ENCODE peak calls at places on chromosomes 7 and 10, in five cellular contexts. One of them, this sample, is unnamed.

GRCh38 chr7:99707096-99707495 is 27.3 kb upstream of the CYP3A5 start:
- DNase-seq in trophoblast cell: no peak
- DNase-seq in H9: no peak
- DNase-seq in mesenchymal stem cell: peak
- DNase-seq in H1: no peak
- DNase-seq in this sample: no peak

GRCh38 chr7:974820-975681 is at the start of gene COX19:
- DNase-seq in trophoblast cell: peak
- DNase-seq in H9: peak
- DNase-seq in H1: peak
- DNase-seq in mesenchymal stem cell: peak
- DNase-seq in this sample: peak

GRCh38 chr10:100727808-100728207 is 17.6 kb upstream of the PAX2 start:
- DNase-seq in trophoblast cell: no peak
- DNase-seq in mesenchymal stem cell: no peak
- DNase-seq in H9: no peak
- DNase-seq in H1: no peak
- DNase-seq in this sample: no peak

GRCh38 chr10:91415816-91416215 is 5.7 kb downstream of the HECTD2 start:
- DNase-seq in H1: no peak
- DNase-seq in mesenchymal stem cell: peak
- DNase-seq in trophoblast cell: no peak
- DNase-seq in H9: no peak
- DNase-seq in this sample: no peak

GRCh38 chr10:28930520-28931495 is 253.5 kb downstream of the BAMBI start:
- DNase-seq in mesenchymal stem cell: no peak
- DNase-seq in H9: no peak
- DNase-seq in H1: no peak
- DNase-seq in trophoblast cell: no peak
- DNase-seq in this sample: no peak

GRCh38 chr7:378551-379455 is 88.8 kb downstream of the FOXL3 start:
- DNase-seq in H1: no peak
- DNase-seq in mesenchymal stem cell: no peak
- DNase-seq in trophoblast cell: no peak
- DNase-seq in H9: no peak
- DNase-seq in this sample: no peak

GRCh38 chr7:139687980-139688632 is 89.7 kb downstream of the HIPK2 start:
- DNase-seq in mesenchymal stem cell: peak
- DNase-seq in H9: peak
- DNase-seq in H1: no peak
- DNase-seq in trophoblast cell: peak
- DNase-seq in this sample: no peak

GRCh38 chr7:129468547-129468946 is 33.8 kb upstream of the SMKR1 start:
- DNase-seq in trophoblast cell: peak
- DNase-seq in mesenchymal stem cell: peak
- DNase-seq in H1: no peak
- DNase-seq in H9: no peak
- DNase-seq in this sample: no peak

GRCh38 chr10:112721080-112721698 is 228.9 kb upstream of the TCF7L2 start:
- DNase-seq in H9: no peak
- DNase-seq in trophoblast cell: peak
- DNase-seq in H1: no peak
- DNase-seq in mesenchymal stem cell: peak
- DNase-seq in this sample: no peak

GRCh38 chr7:2045559-2046405 is 187.0 kb downstream of the MAD1L1 start:
- DNase-seq in mesenchymal stem cell: no peak
- DNase-seq in H1: no peak
- DNase-seq in H9: no peak
- DNase-seq in trophoblast cell: no peak
- DNase-seq in this sample: no peak

GRCh38 chr7:57182031-57182430 is 49.8 kb upstream of the ZNF479 start:
- DNase-seq in trophoblast cell: no peak
- DNase-seq in H9: no peak
- DNase-seq in mesenchymal stem cell: no peak
- DNase-seq in H1: no peak
- DNase-seq in this sample: no peak

GRCh38 chr10:116120688-116121087 is 152.3 kb downstream of the GFRA1 start:
- DNase-seq in H1: peak
- DNase-seq in trophoblast cell: no peak
- DNase-seq in mesenchymal stem cell: no peak
- DNase-seq in H9: peak
- DNase-seq in this sample: no peak

GRCh38 chr7:412731-413356 is 106.8 kb downstream of the PDGFA start:
- DNase-seq in H9: no peak
- DNase-seq in H1: no peak
- DNase-seq in trophoblast cell: no peak
- DNase-seq in mesenchymal stem cell: no peak
- DNase-seq in this sample: no peak

GRCh38 chr10:1413823-1414222 is 323.5 kb downstream of the ADARB2 start:
- DNase-seq in H1: no peak
- DNase-seq in trophoblast cell: no peak
- DNase-seq in mesenchymal stem cell: no peak
- DNase-seq in H9: no peak
- DNase-seq in this sample: no peak

GRCh38 chr7:120395526-120396019 is 122.6 kb downstream of the KCND2 start:
- DNase-seq in trophoblast cell: no peak
- DNase-seq in H9: no peak
- DNase-seq in mesenchymal stem cell: no peak
- DNase-seq in H1: no peak
- DNase-seq in this sample: no peak

GRCh38 chr7:96327429-96327828 is 5.5 kb upstream of the SLC25A13 start:
- DNase-seq in trophoblast cell: no peak
- DNase-seq in H1: no peak
- DNase-seq in mesenchymal stem cell: no peak
- DNase-seq in H9: no peak
- DNase-seq in this sample: no peak

GRCh38 chr7:3636131-3636860 is 335.2 kb downstream of the SDK1 start:
- DNase-seq in H1: no peak
- DNase-seq in trophoblast cell: no peak
- DNase-seq in mesenchymal stem cell: no peak
- DNase-seq in H9: no peak
- DNase-seq in this sample: no peak
- H2BK12ac ChIP-seq in H1: no peak
- H2BK12ac ChIP-seq in trophoblast cell: no peak
- H2BK12ac ChIP-seq in mesenchymal stem cell: no peak
- H2BK12ac ChIP-seq in H9: no peak
- H2BK12ac ChIP-seq in this sample: no peak

DNA sequence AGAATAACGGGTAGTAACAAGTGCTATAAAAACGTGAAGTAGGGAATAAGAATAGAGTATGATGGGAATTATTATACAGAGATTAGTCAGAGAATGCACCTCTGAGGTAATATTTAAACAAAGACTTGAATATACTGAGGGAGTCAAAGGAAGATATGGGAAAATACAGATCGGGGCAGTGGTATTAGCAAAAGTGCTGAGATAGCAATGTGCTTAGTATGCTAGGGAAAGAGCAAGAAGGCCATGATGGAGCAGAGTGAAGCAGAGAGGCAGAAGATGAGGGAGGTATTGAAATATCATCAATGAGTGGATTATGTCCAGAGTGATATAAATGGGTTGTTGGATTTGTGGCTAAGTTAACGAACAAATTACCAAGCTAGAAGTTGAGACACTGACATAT is 96.5 kb upstream of the GPR22 start:
- DNase-seq in trophoblast cell: no peak
- DNase-seq in mesenchymal stem cell: no peak
- DNase-seq in H1: no peak
- DNase-seq in H9: no peak
- DNase-seq in this sample: no peak
- H2BK12ac ChIP-seq in trophoblast cell: no peak
- H2BK12ac ChIP-seq in mesenchymal stem cell: no peak
- H2BK12ac ChIP-seq in H1: no peak
- H2BK12ac ChIP-seq in H9: no peak
- H2BK12ac ChIP-seq in this sample: no peak

GRCh38 chr10:111137012-111137411 is 60.2 kb downstream of the ADRA2A start:
- DNase-seq in mesenchymal stem cell: no peak
- DNase-seq in H9: peak
- DNase-seq in H1: peak
- DNase-seq in trophoblast cell: no peak
- DNase-seq in this sample: peak

GRCh38 chr10:111137587-111137986 is 60.8 kb downstream of the ADRA2A start:
- DNase-seq in trophoblast cell: no peak
- DNase-seq in H9: peak
- DNase-seq in mesenchymal stem cell: no peak
- DNase-seq in H1: no peak
- DNase-seq in this sample: no peak

GRCh38 chr10:111146025-111146640 is 69.3 kb downstream of the ADRA2A start:
- DNase-seq in mesenchymal stem cell: no peak
- DNase-seq in H9: no peak
- DNase-seq in trophoblast cell: no peak
- DNase-seq in H1: no peak
- DNase-seq in this sample: no peak

GRCh38 chr10:111139567-111139966 is 62.7 kb downstream of the ADRA2A start:
- DNase-seq in H1: no peak
- DNase-seq in H9: no peak
- DNase-seq in trophoblast cell: no peak
- DNase-seq in mesenchymal stem cell: no peak
- DNase-seq in this sample: no peak

GRCh38 chr10:111142082-111142481 is 65.3 kb downstream of the ADRA2A start:
- DNase-seq in trophoblast cell: no peak
- DNase-seq in H1: no peak
- DNase-seq in H9: peak
- DNase-seq in mesenchymal stem cell: no peak
- DNase-seq in this sample: no peak
- H2BK12ac ChIP-seq in trophoblast cell: no peak
- H2BK12ac ChIP-seq in H1: peak
- H2BK12ac ChIP-seq in H9: no peak
- H2BK12ac ChIP-seq in mesenchymal stem cell: no peak
- H2BK12ac ChIP-seq in this sample: no peak

DNA sequence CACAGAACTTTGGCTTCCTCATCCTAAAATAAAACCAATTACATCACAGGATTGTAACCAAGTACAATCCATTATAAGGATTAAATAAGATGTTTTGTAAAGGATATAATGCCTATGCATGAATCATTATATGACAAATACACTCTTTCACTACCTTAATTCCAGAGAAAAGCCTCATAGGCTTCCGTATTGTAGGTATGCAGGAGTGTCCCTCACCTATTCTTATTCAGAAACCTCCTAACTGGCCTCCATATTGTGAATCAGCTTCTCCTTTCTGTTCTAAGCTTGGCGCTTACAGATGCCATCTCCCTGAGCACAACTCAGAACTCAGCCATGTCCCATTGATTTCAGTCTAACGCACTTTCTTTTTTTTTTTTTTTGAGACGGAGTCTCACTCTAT is 69.6 kb upstream of the CAPZA2 start:
- DNase-seq in mesenchymal stem cell: no peak
- DNase-seq in H1: no peak
- DNase-seq in trophoblast cell: no peak
- DNase-seq in H9: no peak
- DNase-seq in this sample: no peak
- H2BK12ac ChIP-seq in mesenchymal stem cell: no peak
- H2BK12ac ChIP-seq in H1: no peak
- H2BK12ac ChIP-seq in trophoblast cell: no peak
- H2BK12ac ChIP-seq in H9: no peak
- H2BK12ac ChIP-seq in this sample: no peak

DNA sequence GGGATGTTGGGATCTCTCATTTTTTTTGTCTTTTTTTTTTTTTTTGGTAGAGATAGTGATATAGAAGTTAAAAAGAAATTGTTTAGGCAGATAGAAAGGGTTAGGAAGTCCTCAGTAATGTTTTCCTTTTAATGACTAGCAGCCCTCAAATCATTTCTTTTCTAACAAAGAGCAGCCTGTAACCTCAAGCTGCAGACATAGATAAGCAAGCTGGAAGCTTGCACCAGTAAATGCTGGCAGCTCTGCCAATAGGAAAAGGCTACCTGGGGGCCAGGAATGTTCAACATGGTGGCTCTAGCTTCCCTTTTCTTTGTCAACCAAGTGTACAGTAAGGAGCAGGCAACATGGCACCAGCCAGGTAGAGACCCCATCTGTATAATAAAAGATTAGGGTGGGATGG is 212.8 kb downstream of the SNX10 start:
- DNase-seq in H1: no peak
- DNase-seq in trophoblast cell: no peak
- DNase-seq in mesenchymal stem cell: no peak
- DNase-seq in H9: no peak
- DNase-seq in this sample: no peak
- H2BK12ac ChIP-seq in H1: no peak
- H2BK12ac ChIP-seq in trophoblast cell: no peak
- H2BK12ac ChIP-seq in mesenchymal stem cell: no peak
- H2BK12ac ChIP-seq in H9: no peak
- H2BK12ac ChIP-seq in this sample: no peak

DNA sequence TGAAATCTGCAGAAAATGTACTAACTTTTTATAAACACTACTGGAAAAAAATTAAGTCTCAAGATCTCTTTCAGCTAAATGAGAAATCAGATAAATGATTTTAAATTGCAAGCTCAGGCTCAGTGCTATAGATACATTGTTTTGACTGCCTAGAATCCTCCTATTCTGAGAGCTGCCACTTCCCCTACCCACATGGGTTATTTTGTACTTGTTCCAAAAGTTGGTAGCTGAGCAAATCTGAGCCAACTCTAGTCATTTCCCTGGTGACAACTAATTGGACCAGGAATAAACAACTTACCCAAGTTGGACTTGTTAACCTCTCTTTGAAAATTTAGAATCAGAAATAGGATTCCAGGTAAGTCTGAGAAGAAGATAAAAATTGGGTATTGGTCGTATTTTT is 202.1 kb downstream of the MBL2 start:
- DNase-seq in H1: no peak
- DNase-seq in mesenchymal stem cell: no peak
- DNase-seq in trophoblast cell: no peak
- DNase-seq in H9: no peak
- DNase-seq in this sample: no peak
- H2BK12ac ChIP-seq in H1: no peak
- H2BK12ac ChIP-seq in mesenchymal stem cell: no peak
- H2BK12ac ChIP-seq in trophoblast cell: no peak
- H2BK12ac ChIP-seq in H9: no peak
- H2BK12ac ChIP-seq in this sample: no peak

GRCh38 chr7:73470208-73470607 is 36.6 kb downstream of the FZD9 start:
- DNase-seq in trophoblast cell: no peak
- DNase-seq in H9: no peak
- DNase-seq in H1: no peak
- DNase-seq in mesenchymal stem cell: no peak
- DNase-seq in this sample: no peak
- H2BK12ac ChIP-seq in trophoblast cell: no peak
- H2BK12ac ChIP-seq in H9: no peak
- H2BK12ac ChIP-seq in H1: no peak
- H2BK12ac ChIP-seq in mesenchymal stem cell: no peak
- H2BK12ac ChIP-seq in this sample: no peak

This sample was measured in neuronal stem cell.